ENCODE peak calls at places on chromosome 9, in four cellular contexts. J, H, A and C are unnamed samples.

GRCh38 chr9:88777498-88778312 is 213.6 kb upstream of the S1PR3 start:
- DNase-seq in J (no peak), H (no peak), A (no peak), C (no peak)

GRCh38 chr9:109751253-109751652 is 28.7 kb upstream of the PALM2AKAP2 start:
- DNase-seq in J (no peak), H (peak), A (no peak), C (no peak)

GRCh38 chr9:126228111-126228778 is 98.4 kb upstream of the MVB12B start:
- DNase-seq in J (no peak), H (no peak), A (no peak), C (no peak)

GRCh38 chr9:69590241-69590640 is 81.9 kb downstream of the APBA1 start:
- DNase-seq in J (no peak), H (no peak), A (no peak), C (no peak)

GRCh38 chr9:97660345-97660744 is 26.7 kb downstream of the NCBP1 start:
- DNase-seq in J (no peak), H (no peak), A (no peak), C (no peak)

GRCh38 chr9:130474131-130474530 is 29.4 kb downstream of the ASS1 start:
- DNase-seq in J (no peak), H (no peak), A (no peak), C (no peak)

GRCh38 chr9:129353697-129354336 is 175.8 kb upstream of the IER5L start:
- DNase-seq in J (no peak), H (no peak), A (no peak), C (no peak)

GRCh38 chr9:94672811-94673487 is 33.6 kb upstream of the FBP1 start:
- DNase-seq in J (no peak), H (peak), A (no peak), C (no peak)

GRCh38 chr9:105438136-105438839 is 9.5 kb upstream of the FSD1L start:
- DNase-seq in J (no peak), H (no peak), A (no peak), C (no peak)

GRCh38 chr9:27888661-27889295 is 315.5 kb upstream of the C9orf72 start:
- DNase-seq in J (peak), H (no peak), A (peak), C (no peak)

GRCh38 chr9:98839724-98840123 is 32.3 kb downstream of the GALNT12 start:
- DNase-seq in J (no peak), H (no peak), A (no peak), C (no peak)